ENCODE peak calls at places on chromosomes 13 and 19, in ten cellular contexts. U is heart right ventricle, R is uterus, L is pancreas, A is PC-9, X is prostate gland, P is endodermal cell, Q is OCI-LY7, M is psoas muscle, O is tibial nerve. T is an unnamed sample. For H3K4me1 and H3K36me3, the result is how much of the 10 kb centered on the place peaks cover.

GRCh38 chr13:27583645-27584044 is 36.7 kb downstream of the LNX2 start:
- DNase-seq in Q (no peak), P (no peak), U (no peak), M (no peak), A (no peak), R (no peak), O (no peak), L (no peak), X (no peak), T (no peak)

GRCh38 chr19:32868206-32868950 is 1.2 kb downstream of the SLC7A9 start:
- DNase-seq in R (no peak), P (no peak), L (no peak), Q (no peak), U (no peak), O (no peak), M (no peak), A (no peak), X (no peak), T (no peak)

GRCh38 chr19:17775245-17775927 is 19.6 kb upstream of the B3GNT3 start:
- DNase-seq in Q (peak), R (no peak), A (peak), O (peak), L (no peak), M (no peak), X (no peak), U (no peak), P (peak), T (no peak)

GRCh38 chr19:36488816-36489138 is 584 bp downstream of the ZNF566 start:
- DNase-seq in Q (peak), L (no peak), R (no peak), M (peak), A (no peak), X (no peak), O (no peak), U (no peak), P (no peak), T (no peak)

GRCh38 chr13:21240586-21240985 is 64.1 kb downstream of the MRPL57 start:
- DNase-seq in P (no peak), O (no peak), A (no peak), R (no peak), M (no peak), Q (no peak), X (no peak), U (no peak), L (no peak), T (no peak)

GRCh38 chr19:46927106-46927505 is 66.3 kb downstream of the ARHGAP35 start:
- DNase-seq in O (no peak), R (no peak), A (no peak), M (no peak), Q (no peak), U (no peak), P (no peak), X (no peak), L (no peak), T (no peak)

GRCh38 chr19:36032251-36033104 is at the start of gene CLIP3:
- DNase-seq in M (peak), U (peak), L (no peak), A (no peak), X (no peak), O (peak), P (peak), Q (no peak), R (peak), T (no peak)

GRCh38 chr19:48913114-48913513 is 13.0 kb downstream of the NUCB1 start:
- DNase-seq in M (no peak), O (no peak), A (no peak), R (no peak), Q (peak), U (no peak), X (no peak), L (no peak), P (no peak), T (no peak)

GRCh38 chr13:113746671-113747070 is 12.4 kb upstream of the TMEM255B start:
- DNase-seq in X (no peak), O (no peak), L (no peak), M (no peak), A (no peak), P (no peak), Q (no peak), U (no peak), R (no peak), T (no peak)

GRCh38 chr13:29771247-29771646 is 79.2 kb downstream of the UBL3 start:
- DNase-seq in U (no peak), R (no peak), P (no peak), A (no peak), Q (peak), O (no peak), M (no peak), L (no peak), X (no peak), T (no peak)

GRCh38 chr19:5498817-5499535 is 43.8 kb downstream of the ZNRF4 start:
- DNase-seq in U (no peak), Q (no peak), M (no peak), A (no peak), X (no peak), L (no peak), P (peak), R (no peak), O (no peak), T (no peak)

GRCh38 chr13:75800545-75800944 is 164.4 kb downstream of the LMO7 start:
- DNase-seq in M (no peak), O (no peak), P (no peak), U (no peak), Q (no peak), R (no peak), X (no peak), A (no peak), L (no peak), T (no peak)

GRCh38 chr19:35031072-35031881 is 1.0 kb downstream of the SCN1B start:
- DNase-seq in M (peak), Q (no peak), A (peak), L (no peak), P (peak), R (peak), O (no peak), X (no peak), U (peak), T (no peak)

GRCh38 chr13:88339271-88339741 is 668.1 kb downstream of the SLITRK5 start:
- DNase-seq in R (no peak), L (no peak), M (no peak), P (no peak), U (no peak), O (no peak), X (no peak), A (no peak), Q (no peak), T (no peak)

GRCh38 chr13:48126944-48127814 is 32.3 kb upstream of the MED4 start:
- DNase-seq in L (peak), X (peak), P (peak), U (peak), R (peak), M (peak), O (peak), A (peak), Q (peak), T (peak)

GRCh38 chr13:110565296-110565695 is 3.8 kb upstream of the RAB20 start:
- DNase-seq in P (peak), R (no peak), O (no peak), X (no peak), M (no peak), Q (no peak), U (no peak), A (no peak), L (no peak), T (no peak)

GRCh38 chr13:78491978-78492377 is 111.4 kb downstream of the POU4F1 start:
- DNase-seq in U (no peak), Q (no peak), X (no peak), M (no peak), R (no peak), P (no peak), A (no peak), O (no peak), L (no peak), T (no peak)

GRCh38 chr19:2552859-2553258 is 76.9 kb downstream of the GADD45B start:
- DNase-seq in A (no peak), O (no peak), Q (peak), L (no peak), X (no peak), M (no peak), U (no peak), R (no peak), P (no peak), T (no peak)

GRCh38 chr13:27528908-27529307 is 78.5 kb upstream of the MTIF3 start:
- DNase-seq in R (no peak), L (no peak), Q (no peak), U (no peak), X (no peak), O (no peak), A (no peak), P (no peak), M (no peak), T (no peak)

GRCh38 chr13:46184277-46184699 is 2.3 kb upstream of the LCP1 start:
- DNase-seq in A (no peak), M (peak), U (peak), X (no peak), P (peak), R (no peak), L (no peak), Q (peak), O (peak), T (no peak)

GRCh38 chr13:28792992-28793391 is 27.1 kb upstream of the MTUS2 start:
- DNase-seq in P (no peak), O (no peak), L (no peak), M (no peak), U (no peak), A (no peak), R (no peak), Q (no peak), X (no peak), T (no peak)

GRCh38 chr13:22017226-22017625 is 346.4 kb downstream of the FGF9 start:
- DNase-seq in M (no peak), L (no peak), R (no peak), P (no peak), X (no peak), A (no peak), U (no peak), O (no peak), Q (no peak), T (no peak)

GRCh38 chr13:41513600-41513999 is 56.2 kb downstream of the RGCC start:
- DNase-seq in R (no peak), A (no peak), M (no peak), P (no peak), X (no peak), O (no peak), Q (no peak), U (no peak), L (no peak), T (peak)

GRCh38 chr13:41512441-41512840 is 55.1 kb downstream of the RGCC start:
- DNase-seq in Q (peak), P (no peak), A (no peak), M (no peak), R (no peak), U (no peak), L (no peak), X (no peak), O (no peak), T (peak)

GRCh38 chr13:41506312-41506711 is 49.0 kb downstream of the RGCC start:
- DNase-seq in O (no peak), R (no peak), P (no peak), A (no peak), M (no peak), U (no peak), L (no peak), X (no peak), Q (no peak), T (no peak)

GRCh38 chr13:41511827-41512226 is 54.5 kb downstream of the RGCC start:
- DNase-seq in A (no peak), O (no peak), Q (no peak), L (no peak), R (no peak), P (no peak), U (no peak), X (no peak), M (no peak), T (no peak)

DNA sequence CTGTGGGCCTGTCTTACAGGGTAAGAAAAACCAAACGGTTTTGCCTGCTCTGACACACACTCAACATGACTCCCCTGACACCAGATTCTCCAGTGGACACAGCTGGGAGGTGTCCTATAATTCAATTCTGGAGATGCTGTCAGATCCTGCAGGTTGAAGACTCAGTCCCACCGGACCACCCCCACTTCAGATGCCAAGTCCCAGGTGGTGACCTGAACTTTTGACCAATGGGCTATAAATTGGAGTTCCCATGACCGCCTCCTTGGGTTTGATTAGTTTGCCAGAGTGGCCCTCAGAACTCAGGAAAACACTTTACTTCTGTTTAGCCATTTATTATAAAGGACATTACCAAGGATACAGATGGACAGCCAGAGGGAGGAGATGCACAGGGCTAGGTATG is 52.6 kb downstream of the RGCC start:
- DNase-seq in M (no peak), R (no peak), L (no peak), X (no peak), U (no peak), Q (no peak), A (no peak), P (no peak), O (no peak), T (peak)
- H3K4me1 ChIP-seq in M (under half), R (under half), L (under half), X (under half), U (under half), Q (under half), A (under half), P (under half), O (under half), T (under half)

GRCh38 chr13:109395014-109395413 is 391.4 kb downstream of the IRS2 start:
- DNase-seq in R (no peak), P (no peak), U (no peak), A (no peak), X (no peak), Q (no peak), O (no peak), L (no peak), M (no peak), T (no peak)

GRCh38 chr13:109394311-109394988 is 391.9 kb downstream of the IRS2 start:
- DNase-seq in U (no peak), Q (no peak), R (no peak), X (no peak), M (no peak), O (no peak), L (no peak), A (no peak), P (no peak), T (peak)

GRCh38 chr13:109389892-109390345 is 396.5 kb downstream of the IRS2 start:
- DNase-seq in Q (no peak), U (no peak), A (no peak), M (no peak), R (no peak), P (no peak), X (no peak), L (no peak), O (no peak), T (peak)

GRCh38 chr13:109390391-109390790 is 396.0 kb downstream of the IRS2 start:
- DNase-seq in O (no peak), X (no peak), P (no peak), M (no peak), A (no peak), U (no peak), L (no peak), Q (no peak), R (no peak), T (peak)

GRCh38 chr13:109393045-109393444 is 393.3 kb downstream of the IRS2 start:
- DNase-seq in U (no peak), P (no peak), M (no peak), L (no peak), O (no peak), Q (no peak), R (no peak), A (no peak), X (no peak), T (peak)
- H3K36me3 ChIP-seq in U (under half), P (under half), M (under half), L (under half), O (under half), Q (under half), R (under half), A (under half), X (under half), T (under half)

GRCh38 chr19:8491574-8491973 is 10.9 kb downstream of the PRAM1 start:
- DNase-seq in Q (no peak), R (no peak), M (no peak), O (no peak), A (no peak), U (no peak), X (no peak), P (peak), L (no peak), T (no peak)
- TF ChIP-seq CTCF in Q (no peak), R (no peak), M (no peak), O (no peak), A (no peak), U (no peak), X (no peak), P (peak), L (no peak), T (no peak)

GRCh38 chr19:3683405-3683865 is 16.8 kb downstream of the PIP5K1C start:
- DNase-seq in A (no peak), X (no peak), Q (no peak), U (peak), M (no peak), R (peak), P (peak), L (no peak), O (no peak), T (no peak)
- H3K4me1 ChIP-seq in A (under half), X (under half), Q (under half), U (under half), M (under half), R (under half), P (under half), L (under half), O (under half), T (under half)

T was measured in right atrium auricular region.